ENCODE peak calls at places on chromosomes 2 and 18, in seven cellular contexts. One of them, this sample, is unnamed.

GRCh38 chr2:217976301-217976700 is 26.5 kb downstream of the TNS1 start:
- DNase-seq in GM12891: no peak
- DNase-seq in HepG2: no peak
- DNase-seq in GM12878: no peak
- DNase-seq in H1: no peak
- DNase-seq in K562: no peak
- DNase-seq in SK-N-SH: no peak
- DNase-seq in this sample: no peak

GRCh38 chr2:163182764-163183354 is 344.3 kb upstream of the KCNH7 start:
- DNase-seq in HepG2: no peak
- DNase-seq in GM12878: no peak
- DNase-seq in GM12891: no peak
- DNase-seq in H1: no peak
- DNase-seq in SK-N-SH: peak
- DNase-seq in K562: no peak
- DNase-seq in this sample: no peak

GRCh38 chr2:104572856-104573255 is 281.1 kb upstream of the POU3F3 start:
- DNase-seq in SK-N-SH: no peak
- DNase-seq in H1: no peak
- DNase-seq in HepG2: no peak
- DNase-seq in GM12891: no peak
- DNase-seq in GM12878: no peak
- DNase-seq in K562: no peak
- DNase-seq in this sample: no peak

GRCh38 chr18:9746958-9747357 is 38.9 kb downstream of the RAB31 start:
- DNase-seq in GM12878: no peak
- DNase-seq in HepG2: no peak
- DNase-seq in GM12891: no peak
- DNase-seq in H1: no peak
- DNase-seq in K562: no peak
- DNase-seq in SK-N-SH: no peak
- DNase-seq in this sample: no peak

GRCh38 chr18:68284236-68284635 is 430.7 kb downstream of the TMX3 start:
- DNase-seq in HepG2: no peak
- DNase-seq in K562: no peak
- DNase-seq in H1: no peak
- DNase-seq in GM12891: no peak
- DNase-seq in GM12878: no peak
- DNase-seq in SK-N-SH: no peak
- DNase-seq in this sample: no peak

GRCh38 chr2:390959-391358 is 103.1 kb upstream of the ALKAL2 start:
- DNase-seq in H1: no peak
- DNase-seq in GM12878: no peak
- DNase-seq in GM12891: no peak
- DNase-seq in SK-N-SH: no peak
- DNase-seq in HepG2: no peak
- DNase-seq in K562: no peak
- DNase-seq in this sample: no peak

GRCh38 chr2:127646487-127647241 is 711 bp downstream of the GPR17 start:
- DNase-seq in SK-N-SH: no peak
- DNase-seq in H1: no peak
- DNase-seq in HepG2: no peak
- DNase-seq in GM12891: no peak
- DNase-seq in K562: no peak
- DNase-seq in GM12878: no peak
- DNase-seq in this sample: no peak

GRCh38 chr2:172098650-172099471 is 3.8 kb downstream of the DLX2 start:
- DNase-seq in H1: peak
- DNase-seq in GM12891: no peak
- DNase-seq in SK-N-SH: peak
- DNase-seq in HepG2: peak
- DNase-seq in K562: peak
- DNase-seq in GM12878: no peak
- DNase-seq in this sample: no peak

GRCh38 chr2:17059452-17059851 is 393.8 kb upstream of the CYRIA start:
- DNase-seq in K562: no peak
- DNase-seq in GM12878: no peak
- DNase-seq in GM12891: no peak
- DNase-seq in H1: no peak
- DNase-seq in HepG2: no peak
- DNase-seq in SK-N-SH: no peak
- DNase-seq in this sample: no peak

GRCh38 chr2:6780765-6781274 is 84.9 kb downstream of the CMPK2 start:
- DNase-seq in K562: no peak
- DNase-seq in GM12891: no peak
- DNase-seq in HepG2: no peak
- DNase-seq in GM12878: peak
- DNase-seq in SK-N-SH: peak
- DNase-seq in H1: no peak
- DNase-seq in this sample: no peak

GRCh38 chr2:42132966-42133641 is 36.0 kb upstream of the EML4 start:
- DNase-seq in K562: peak
- DNase-seq in H1: peak
- DNase-seq in HepG2: peak
- DNase-seq in GM12878: peak
- DNase-seq in SK-N-SH: peak
- DNase-seq in GM12891: peak
- DNase-seq in this sample: peak

GRCh38 chr2:119218478-119219064 is 5.1 kb upstream of the STEAP3 start:
- DNase-seq in K562: peak
- DNase-seq in H1: no peak
- DNase-seq in GM12891: no peak
- DNase-seq in HepG2: peak
- DNase-seq in SK-N-SH: no peak
- DNase-seq in GM12878: no peak
- DNase-seq in this sample: no peak

GRCh38 chr2:239337122-239337876 is 63.5 kb downstream of the HDAC4 start:
- DNase-seq in K562: no peak
- DNase-seq in GM12891: no peak
- DNase-seq in SK-N-SH: no peak
- DNase-seq in GM12878: no peak
- DNase-seq in H1: no peak
- DNase-seq in HepG2: no peak
- DNase-seq in this sample: no peak

GRCh38 chr2:240595381-240596079 is 9.0 kb downstream of the CAPN10 start:
- DNase-seq in K562: peak
- DNase-seq in GM12891: peak
- DNase-seq in GM12878: no peak
- DNase-seq in SK-N-SH: peak
- DNase-seq in HepG2: peak
- DNase-seq in H1: peak
- DNase-seq in this sample: peak

GRCh38 chr2:157698430-157698829 is 69.8 kb upstream of the ACVR1C start:
- DNase-seq in HepG2: no peak
- DNase-seq in K562: no peak
- DNase-seq in GM12891: no peak
- DNase-seq in GM12878: no peak
- DNase-seq in SK-N-SH: no peak
- DNase-seq in H1: no peak
- DNase-seq in this sample: no peak

GRCh38 chr2:176149484-176150337 is 1.6 kb upstream of the HOXD4 start:
- DNase-seq in H1: peak
- DNase-seq in GM12891: no peak
- DNase-seq in GM12878: no peak
- DNase-seq in HepG2: no peak
- DNase-seq in K562: no peak
- DNase-seq in SK-N-SH: no peak
- DNase-seq in this sample: no peak

GRCh38 chr2:157500334-157500733 is 56.4 kb upstream of the CYTIP start:
- DNase-seq in HepG2: no peak
- DNase-seq in GM12878: no peak
- DNase-seq in H1: no peak
- DNase-seq in K562: no peak
- DNase-seq in GM12891: no peak
- DNase-seq in SK-N-SH: no peak
- DNase-seq in this sample: no peak

GRCh38 chr18:33010149-33010548 is 237.3 kb upstream of the KLHL14 start:
- DNase-seq in HepG2: peak
- DNase-seq in GM12891: no peak
- DNase-seq in SK-N-SH: no peak
- DNase-seq in K562: no peak
- DNase-seq in GM12878: no peak
- DNase-seq in H1: no peak
- DNase-seq in this sample: no peak

GRCh38 chr18:35463050-35463449 is 34.7 kb downstream of the INO80C start:
- DNase-seq in GM12878: no peak
- DNase-seq in H1: no peak
- DNase-seq in SK-N-SH: peak
- DNase-seq in K562: no peak
- DNase-seq in HepG2: no peak
- DNase-seq in GM12891: no peak
- DNase-seq in this sample: no peak

GRCh38 chr18:11994708-11995444 is 13.6 kb downstream of the IMPA2 start:
- DNase-seq in K562: no peak
- DNase-seq in H1: peak
- DNase-seq in GM12891: no peak
- DNase-seq in GM12878: no peak
- DNase-seq in SK-N-SH: no peak
- DNase-seq in HepG2: peak
- DNase-seq in this sample: no peak

GRCh38 chr18:35619468-35619867 is 37.9 kb downstream of the GALNT1 start:
- DNase-seq in HepG2: no peak
- DNase-seq in SK-N-SH: no peak
- DNase-seq in H1: no peak
- DNase-seq in K562: no peak
- DNase-seq in GM12891: no peak
- DNase-seq in GM12878: no peak
- DNase-seq in this sample: no peak

GRCh38 chr18:39667905-39668304 is 2102.3 kb upstream of the CELF4 start:
- DNase-seq in GM12878: no peak
- DNase-seq in H1: no peak
- DNase-seq in GM12891: no peak
- DNase-seq in K562: no peak
- DNase-seq in SK-N-SH: no peak
- DNase-seq in HepG2: no peak
- DNase-seq in this sample: no peak

GRCh38 chr2:43653506-43653905 is 16.4 kb downstream of the PLEKHH2 start:
- DNase-seq in SK-N-SH: no peak
- DNase-seq in GM12878: no peak
- DNase-seq in H1: no peak
- DNase-seq in GM12891: no peak
- DNase-seq in K562: no peak
- DNase-seq in HepG2: no peak
- DNase-seq in this sample: no peak

GRCh38 chr2:121297217-121297830 is 12.3 kb upstream of the TFCP2L1 start:
- DNase-seq in H1: no peak
- DNase-seq in K562: peak
- DNase-seq in GM12891: no peak
- DNase-seq in SK-N-SH: peak
- DNase-seq in GM12878: no peak
- DNase-seq in HepG2: peak
- DNase-seq in this sample: no peak

GRCh38 chr2:238122287-238123217 is 15.9 kb upstream of the KLHL30 start:
- DNase-seq in SK-N-SH: no peak
- DNase-seq in GM12878: no peak
- DNase-seq in GM12891: no peak
- DNase-seq in H1: no peak
- DNase-seq in HepG2: no peak
- DNase-seq in K562: no peak
- DNase-seq in this sample: no peak

GRCh38 chr2:139427164-139427563 is 647.0 kb upstream of the NXPH2 start:
- DNase-seq in SK-N-SH: no peak
- DNase-seq in GM12891: no peak
- DNase-seq in HepG2: no peak
- DNase-seq in GM12878: no peak
- DNase-seq in K562: no peak
- DNase-seq in H1: no peak
- DNase-seq in this sample: no peak

GRCh38 chr18:79693561-79694205 is 14.1 kb downstream of the CTDP1 start:
- DNase-seq in GM12891: no peak
- DNase-seq in SK-N-SH: no peak
- DNase-seq in H1: peak
- DNase-seq in HepG2: no peak
- DNase-seq in GM12878: no peak
- DNase-seq in K562: peak
- DNase-seq in this sample: no peak

GRCh38 chr2:205682239-205683021 is at the start of gene NRP2:
- DNase-seq in GM12891: peak
- DNase-seq in GM12878: no peak
- DNase-seq in K562: peak
- DNase-seq in HepG2: peak
- DNase-seq in H1: peak
- DNase-seq in SK-N-SH: peak
- DNase-seq in this sample: peak
- TF ChIP-seq POLR2AphosphoS5 in GM12891: no peak
- TF ChIP-seq POLR2AphosphoS5 in GM12878: no peak
- TF ChIP-seq POLR2AphosphoS5 in K562: no peak
- TF ChIP-seq POLR2AphosphoS5 in HepG2: no peak
- TF ChIP-seq POLR2AphosphoS5 in H1: peak
- TF ChIP-seq POLR2AphosphoS5 in SK-N-SH: peak
- TF ChIP-seq POLR2AphosphoS5 in this sample: no peak

DNA sequence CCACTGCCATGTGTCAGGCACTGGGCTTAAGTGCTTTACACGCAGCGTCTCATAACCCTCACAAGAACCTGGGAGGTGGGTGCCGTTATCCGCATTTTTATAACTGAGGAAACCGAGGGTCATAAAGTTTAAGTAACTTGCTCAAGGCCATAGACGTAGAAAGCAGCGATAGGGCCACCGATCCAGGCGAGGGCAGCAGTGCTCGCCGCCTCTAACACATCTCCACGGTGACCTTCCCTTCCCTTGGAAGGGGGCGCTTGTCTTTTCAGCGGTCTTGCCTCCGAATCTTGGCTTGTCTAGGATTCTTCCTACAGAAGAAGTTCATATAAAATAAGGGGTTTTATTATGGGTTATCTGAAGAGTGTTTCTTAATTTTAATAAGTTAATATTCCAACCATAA is 186.6 kb downstream of the GBX2 start:
- DNase-seq in SK-N-SH: no peak
- DNase-seq in H1: no peak
- DNase-seq in GM12878: no peak
- DNase-seq in K562: no peak
- DNase-seq in HepG2: no peak
- DNase-seq in GM12891: no peak
- DNase-seq in this sample: no peak
- TF ChIP-seq TAF1 in SK-N-SH: no peak
- TF ChIP-seq TAF1 in H1: no peak
- TF ChIP-seq TAF1 in GM12878: no peak
- TF ChIP-seq TAF1 in K562: no peak
- TF ChIP-seq TAF1 in HepG2: no peak
- TF ChIP-seq TAF1 in GM12891: no peak
- TF ChIP-seq TAF1 in this sample: no peak

GRCh38 chr18:70293166-70293565 is 4.3 kb downstream of the SOCS6 start:
- DNase-seq in K562: no peak
- DNase-seq in GM12891: no peak
- DNase-seq in HepG2: no peak
- DNase-seq in H1: no peak
- DNase-seq in GM12878: no peak
- DNase-seq in SK-N-SH: no peak
- DNase-seq in this sample: no peak
- TF ChIP-seq POLR2AphosphoS5 in K562: no peak
- TF ChIP-seq POLR2AphosphoS5 in GM12891: no peak
- TF ChIP-seq POLR2AphosphoS5 in HepG2: no peak
- TF ChIP-seq POLR2AphosphoS5 in H1: no peak
- TF ChIP-seq POLR2AphosphoS5 in GM12878: no peak
- TF ChIP-seq POLR2AphosphoS5 in SK-N-SH: no peak
- TF ChIP-seq POLR2AphosphoS5 in this sample: no peak

DNA sequence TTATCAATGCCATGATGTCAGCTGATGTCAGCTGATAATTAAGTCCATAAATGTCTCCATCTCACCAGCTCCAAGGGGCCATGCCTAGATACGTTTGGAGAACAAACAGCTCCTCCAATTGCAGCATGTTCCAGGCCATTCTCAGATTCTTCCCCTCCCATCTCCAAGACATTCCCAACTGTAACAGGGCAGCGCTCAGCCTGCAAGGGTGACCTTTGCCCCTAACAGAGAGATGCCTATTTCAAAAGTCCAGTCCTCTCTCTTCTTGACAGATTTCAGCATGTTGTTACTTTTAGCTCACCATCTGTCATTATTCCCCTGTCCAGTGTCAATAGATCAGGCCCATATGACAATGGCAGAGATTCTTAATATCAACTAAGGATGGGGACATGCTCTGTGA is 9.9 kb downstream of the PSD4 start:
- DNase-seq in HepG2: no peak
- DNase-seq in GM12878: no peak
- DNase-seq in K562: no peak
- DNase-seq in GM12891: no peak
- DNase-seq in H1: no peak
- DNase-seq in SK-N-SH: no peak
- DNase-seq in this sample: no peak
- TF ChIP-seq TAF1 in HepG2: no peak
- TF ChIP-seq TAF1 in GM12878: no peak
- TF ChIP-seq TAF1 in K562: no peak
- TF ChIP-seq TAF1 in GM12891: no peak
- TF ChIP-seq TAF1 in H1: no peak
- TF ChIP-seq TAF1 in SK-N-SH: no peak
- TF ChIP-seq TAF1 in this sample: no peak